ENCODE peak calls at places on chromosomes 7 and 10, in eight cellular contexts. U is mesendoderm; A is CD8-positive, alpha-beta memory T cell; X is right lobe of liver; B is cardiac muscle cell; O is A549; V is pancreas; H is MM.1S. I is an unnamed sample.

GRCh38 chr10:70557876-70558275 is 44.7 kb downstream of the PRF1 start:
- DNase-seq in U (no peak), A (no peak), X (no peak), B (no peak), O (no peak), V (no peak), H (no peak), I (no peak)

GRCh38 chr10:112071596-112072133 is 111.9 kb downstream of the GPAM start:
- DNase-seq in U (no peak), A (no peak), X (no peak), B (no peak), O (no peak), V (no peak), H (no peak), I (no peak)

GRCh38 chr10:127919418-127920191 is 12.7 kb downstream of the PTPRE start:
- DNase-seq in U (peak), A (no peak), X (no peak), B (peak), O (no peak), V (no peak), H (no peak), I (no peak)

GRCh38 chr10:110273474-110273873 is 31.2 kb downstream of the SMNDC1 start:
- DNase-seq in U (no peak), A (peak), X (peak), B (peak), O (no peak), V (peak), H (no peak), I (peak)

GRCh38 chr10:46291817-46292572 is 5.2 kb downstream of the ANTXRL start:
- DNase-seq in U (peak), A (no peak), X (peak), B (no peak), O (no peak), V (no peak), H (no peak), I (no peak)

GRCh38 chr10:71128311-71129010 is 83.9 kb upstream of the UNC5B start:
- DNase-seq in U (no peak), A (no peak), X (no peak), B (no peak), O (no peak), V (no peak), H (no peak), I (no peak)

GRCh38 chr10:72719941-72720592 is 28.1 kb downstream of the MCU start:
- DNase-seq in U (peak), A (no peak), X (no peak), B (no peak), O (no peak), V (no peak), H (no peak), I (no peak)

GRCh38 chr10:13758302-13758701 is 171.5 kb downstream of the PRPF18 start:
- DNase-seq in U (peak), A (no peak), X (no peak), B (peak), O (no peak), V (no peak), H (no peak), I (no peak)

GRCh38 chr10:113854019-113854756 is at the start of the genes DCLRE1A and NHLRC2:
- DNase-seq in U (peak), A (peak), X (peak), B (peak), O (peak), V (peak), H (peak), I (peak)

GRCh38 chr10:49165940-49166803 is 22.0 kb downstream of the TMEM273 start:
- DNase-seq in U (peak), A (no peak), X (no peak), B (no peak), O (no peak), V (no peak), H (no peak), I (no peak)

GRCh38 chr7:131358636-131359035 is 31.0 kb downstream of the MKLN1 start:
- DNase-seq in U (no peak), A (no peak), X (no peak), B (no peak), O (no peak), V (no peak), H (peak), I (no peak)

GRCh38 chr7:117092801-117093200 is 139.5 kb downstream of the ST7 start:
- DNase-seq in U (no peak), A (no peak), X (no peak), B (no peak), O (no peak), V (peak), H (no peak), I (no peak)

GRCh38 chr7:88090671-88091070 is 129.2 kb downstream of the SRI start:
- DNase-seq in U (no peak), A (no peak), X (no peak), B (peak), O (no peak), V (no peak), H (no peak), I (no peak)

GRCh38 chr10:13803566-13804554 is 217.1 kb downstream of the PRPF18 start:
- DNase-seq in U (no peak), A (no peak), X (no peak), B (no peak), O (no peak), V (no peak), H (no peak), I (no peak)

GRCh38 chr7:55133630-55134392 is 115.0 kb downstream of the EGFR start:
- DNase-seq in U (no peak), A (no peak), X (no peak), B (peak), O (peak), V (no peak), H (no peak), I (peak)

GRCh38 chr10:86889997-86890396 is 67.4 kb downstream of the MMRN2 start:
- DNase-seq in U (no peak), A (no peak), X (no peak), B (no peak), O (no peak), V (no peak), H (no peak), I (no peak)

GRCh38 chr7:117009705-117010361 is 56.5 kb downstream of the ST7 start:
- DNase-seq in U (no peak), A (no peak), X (no peak), B (no peak), O (no peak), V (no peak), H (no peak), I (no peak)

GRCh38 chr10:7035111-7035761 is 375.6 kb downstream of the SFMBT2 start:
- DNase-seq in U (no peak), A (no peak), X (no peak), B (no peak), O (no peak), V (no peak), H (no peak), I (no peak)

GRCh38 chr7:26295015-26295414 is 3.4 kb downstream of the SNX10 start:
- DNase-seq in U (no peak), A (no peak), X (no peak), B (no peak), O (no peak), V (no peak), H (no peak), I (no peak)

GRCh38 chr7:26293569-26294308 is 2.1 kb downstream of the SNX10 start:
- DNase-seq in U (no peak), A (peak), X (no peak), B (no peak), O (no peak), V (no peak), H (peak), I (no peak)

GRCh38 chr7:26291251-26291650 is 411 bp upstream of the SNX10 start:
- DNase-seq in U (no peak), A (no peak), X (no peak), B (no peak), O (no peak), V (no peak), H (no peak), I (no peak)

GRCh38 chr7:26291699-26292538 is at the start of gene SNX10:
- DNase-seq in U (peak), A (peak), X (peak), B (peak), O (peak), V (peak), H (peak), I (peak)

GRCh38 chr7:26292768-26293560 is 1.3 kb downstream of the SNX10 start:
- DNase-seq in U (peak), A (no peak), X (peak), B (no peak), O (no peak), V (peak), H (no peak), I (no peak)
- H3K4me3 ChIP-seq in U (no peak), A (peak), X (peak), B (no peak), O (no peak), V (peak), H (no peak), I (no peak)

GRCh38 chr7:44757739-44758138 is 9.1 kb downstream of the ZMIZ2 start:
- DNase-seq in U (no peak), A (no peak), X (no peak), B (no peak), O (no peak), V (no peak), H (no peak), I (no peak)

GRCh38 chr7:44757311-44757710 is 8.7 kb downstream of the ZMIZ2 start:
- DNase-seq in U (no peak), A (no peak), X (no peak), B (peak), O (no peak), V (no peak), H (no peak), I (peak)

GRCh38 chr7:44756904-44757303 is 8.3 kb downstream of the ZMIZ2 start:
- DNase-seq in U (no peak), A (no peak), X (no peak), B (no peak), O (no peak), V (no peak), H (no peak), I (no peak)

GRCh38 chr7:44754802-44755697 is 6.4 kb downstream of the ZMIZ2 start:
- DNase-seq in U (no peak), A (no peak), X (no peak), B (no peak), O (no peak), V (no peak), H (no peak), I (no peak)

DNA sequence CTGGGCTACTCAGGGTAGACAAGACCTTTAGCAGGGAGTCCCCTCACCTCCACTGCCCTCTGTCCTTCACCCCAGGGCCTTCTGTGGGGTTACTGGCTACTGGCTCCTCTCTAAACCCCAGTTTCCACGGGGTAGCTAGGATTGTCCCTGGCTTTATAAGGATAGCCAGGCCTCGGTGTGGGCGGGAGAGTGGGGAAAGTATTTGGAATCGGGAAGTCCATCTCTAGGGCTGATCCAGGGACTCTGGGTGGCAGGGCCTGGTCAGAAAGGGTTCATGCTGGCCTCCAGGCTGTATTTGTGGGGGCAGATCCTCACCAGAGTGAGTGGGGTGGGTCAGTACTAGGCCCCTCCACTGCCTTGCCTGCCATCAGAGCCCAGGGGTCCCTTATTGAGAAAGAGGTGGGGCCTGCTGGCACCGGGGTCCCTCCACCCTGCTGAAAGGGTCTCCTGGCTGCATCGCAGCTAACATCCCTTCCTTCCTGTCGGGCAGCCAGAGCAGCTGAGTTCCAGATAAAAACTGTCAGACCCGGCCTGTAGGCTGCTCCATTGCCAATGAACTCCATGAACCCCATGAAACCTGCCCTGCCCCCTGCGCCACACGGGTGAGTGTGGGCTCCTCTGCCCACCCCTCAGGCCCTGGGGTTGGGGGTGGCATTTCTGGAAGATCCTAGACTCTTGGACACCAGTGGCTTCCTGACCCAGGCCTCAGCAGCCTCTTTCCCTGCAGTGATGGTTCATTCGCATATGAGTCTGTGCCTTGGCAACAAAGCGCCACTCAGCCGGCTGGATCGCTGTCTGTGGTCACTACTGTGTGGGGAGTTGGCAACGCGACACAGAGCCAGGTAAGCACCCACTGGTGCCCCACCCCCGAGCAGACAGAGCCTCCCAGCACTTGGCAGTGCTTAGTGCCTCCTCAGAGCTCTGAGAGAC is 7.3 kb downstream of the ZMIZ2 start:
- DNase-seq in U (no peak), A (no peak), X (no peak), B (no peak), O (no peak), V (no peak), H (no peak), I (no peak)
- H3K27ac ChIP-seq in U (no peak), A (no peak), X (no peak), B (peak), O (no peak), V (peak), H (no peak), I (no peak)

GRCh38 chr10:95770084-95770720 is 14.2 kb downstream of the ENTPD1 start:
- DNase-seq in U (no peak), A (no peak), X (no peak), B (no peak), O (no peak), V (no peak), H (no peak), I (no peak)

DNA sequence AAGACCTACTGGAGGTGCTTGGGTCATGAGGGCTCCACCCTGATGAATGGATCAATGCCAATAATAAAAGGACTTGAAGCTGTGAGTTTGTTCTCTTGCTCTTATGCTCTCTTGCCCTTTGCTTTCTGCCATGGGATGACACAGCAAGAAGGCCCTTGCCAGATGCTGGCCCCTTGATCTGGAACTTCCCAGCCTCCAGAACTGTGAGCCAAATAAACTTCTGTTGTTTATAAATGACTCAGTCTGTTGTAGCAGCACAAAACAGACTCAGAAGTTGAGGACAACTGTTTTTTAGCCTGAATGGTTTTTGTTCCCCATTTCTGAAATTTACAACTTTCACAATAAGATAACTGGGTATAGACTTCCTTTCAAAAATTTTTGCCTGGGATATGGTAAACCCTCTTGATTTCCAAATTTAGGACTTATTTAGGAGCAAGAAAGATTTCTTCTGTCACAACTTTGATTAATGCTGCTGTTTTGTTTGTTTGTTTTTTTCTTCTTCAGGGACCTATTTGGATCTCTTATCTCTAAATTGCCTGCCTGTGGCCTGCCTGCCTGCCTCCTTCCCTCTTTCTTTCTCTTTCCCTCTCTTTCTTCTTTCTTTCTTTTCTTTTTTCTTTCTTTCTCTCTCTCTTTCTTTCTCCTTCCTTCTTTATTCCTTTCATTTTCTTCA is 12.1 kb downstream of the ENTPD1 start:
- DNase-seq in U (no peak), A (no peak), X (no peak), B (peak), O (no peak), V (no peak), H (no peak), I (no peak)
- H3K4me3 ChIP-seq in U (no peak), A (no peak), X (no peak), B (no peak), O (no peak), V (no peak), H (no peak), I (no peak)

GRCh38 chr10:132415956-132416355 is 19.0 kb downstream of the PWWP2B start:
- DNase-seq in U (no peak), A (no peak), X (no peak), B (no peak), O (no peak), V (no peak), H (no peak), I (no peak)
- H3K27ac ChIP-seq in U (no peak), A (no peak), X (no peak), B (no peak), O (no peak), V (no peak), H (no peak), I (no peak)

DNA sequence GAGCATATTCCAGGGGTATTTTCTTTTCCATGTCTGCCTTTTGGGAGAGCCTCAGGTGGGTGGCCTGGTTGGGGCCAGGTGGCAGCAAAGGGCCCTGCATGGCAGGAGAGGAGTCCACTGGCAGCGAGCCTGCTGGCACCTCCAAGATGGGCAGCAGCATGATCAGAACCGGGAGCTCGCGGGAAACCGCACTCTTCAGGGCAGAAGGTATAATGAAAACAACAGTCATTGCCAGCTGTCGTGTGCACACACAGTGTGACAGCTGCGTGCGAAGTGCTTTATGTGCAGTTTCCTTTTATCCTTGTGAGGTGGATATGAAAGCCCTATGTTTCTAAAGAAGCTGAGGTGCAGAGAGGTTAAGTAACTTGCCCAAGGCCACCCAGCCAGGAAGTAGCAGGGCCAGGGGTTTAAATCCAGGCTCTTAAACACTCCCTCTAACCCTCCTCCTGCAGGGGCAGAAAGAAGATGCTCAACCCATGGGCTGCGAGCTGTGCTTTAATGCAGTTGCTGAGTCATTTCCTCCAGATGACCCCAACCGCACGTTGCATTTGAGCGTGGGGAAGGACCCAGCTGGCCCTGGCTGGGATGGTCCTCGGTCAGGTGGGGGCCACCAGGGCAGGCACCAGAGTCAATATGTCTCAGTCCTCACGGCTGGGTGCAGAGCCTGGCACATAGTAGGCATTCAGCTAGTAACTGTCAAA is 128.5 kb downstream of the OAT start:
- DNase-seq in U (peak), A (no peak), X (peak), B (peak), O (no peak), V (peak), H (peak), I (no peak)
- H3K4me3 ChIP-seq in U (no peak), A (no peak), X (no peak), B (no peak), O (no peak), V (no peak), H (peak), I (no peak)

GRCh38 chr7:101898019-101898575 is 80.7 kb downstream of the CUX1 start:
- DNase-seq in U (no peak), A (no peak), X (no peak), B (no peak), O (no peak), V (no peak), H (no peak), I (no peak)

GRCh38 chr7:101902680-101903504 is 85.5 kb downstream of the CUX1 start:
- DNase-seq in U (no peak), A (no peak), X (no peak), B (no peak), O (no peak), V (no peak), H (no peak), I (no peak)

GRCh38 chr7:101899616-101900015 is 82.2 kb downstream of the CUX1 start:
- DNase-seq in U (no peak), A (no peak), X (no peak), B (no peak), O (no peak), V (no peak), H (no peak), I (no peak)

GRCh38 chr7:101901661-101902491 is 84.5 kb downstream of the CUX1 start:
- DNase-seq in U (no peak), A (no peak), X (no peak), B (peak), O (no peak), V (no peak), H (no peak), I (no peak)

DNA sequence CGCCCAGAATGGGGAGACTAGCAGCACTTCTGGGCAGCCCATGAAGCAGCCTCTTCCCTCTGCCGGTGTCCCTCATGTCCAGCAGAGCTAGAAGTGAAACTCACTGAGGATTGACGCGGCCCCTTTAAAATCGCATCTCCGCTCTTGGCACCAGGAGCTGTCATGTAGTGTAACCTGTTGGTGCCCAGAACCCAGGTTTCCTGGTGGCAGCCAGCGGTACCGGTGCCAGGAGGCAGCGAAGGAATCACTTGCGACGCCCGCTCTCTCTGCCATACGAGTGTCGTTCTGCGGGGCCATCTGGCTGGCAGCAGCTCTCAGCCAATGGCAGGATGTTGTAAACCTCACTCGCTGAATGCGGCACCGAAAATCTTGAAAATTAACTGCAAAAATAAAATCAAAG is 82.7 kb downstream of the CUX1 start:
- DNase-seq in U (no peak), A (no peak), X (no peak), B (no peak), O (no peak), V (no peak), H (no peak), I (peak)
- H3K27ac ChIP-seq in U (no peak), A (no peak), X (no peak), B (no peak), O (no peak), V (no peak), H (no peak), I (peak)

DNA sequence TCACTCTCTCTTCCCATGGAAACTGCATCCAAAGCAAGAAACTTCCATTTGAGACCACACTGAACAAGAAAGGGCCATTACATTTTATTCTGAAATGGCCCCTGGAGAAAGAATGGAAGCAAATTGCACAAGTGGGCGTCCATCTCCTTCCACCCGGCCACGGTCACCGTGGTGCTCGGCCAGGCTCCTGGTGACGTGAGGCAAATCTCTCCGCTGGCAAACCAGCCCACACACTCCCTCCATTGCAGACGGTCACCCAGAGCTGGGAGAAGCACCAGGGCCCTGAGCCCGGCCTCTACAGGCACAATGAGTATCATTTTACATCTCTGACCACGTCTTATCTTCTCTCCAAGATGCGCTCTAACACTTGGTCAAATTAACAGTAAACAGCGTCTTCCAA is 126.1 kb upstream of the FAM20C start:
- DNase-seq in U (no peak), A (no peak), X (no peak), B (no peak), O (no peak), V (no peak), H (no peak), I (no peak)
- H3K4me3 ChIP-seq in U (no peak), A (no peak), X (no peak), B (no peak), O (no peak), V (no peak), H (no peak), I (no peak)

I was measured in heart right ventricle.